ENCODE peak calls at places on chromosomes 1 and 21, in eight cellular contexts. J is mucosa of descending colon, R is heart left ventricle, C is PC-9, W is colonic mucosa, S is pancreas, Y is esophagus muscularis mucosa, B is breast epithelium. M is an unnamed sample. For H3K9me3, the result is how much of the 10 kb centered on the place peaks cover.

GRCh38 chr1:54088385-54088784 is 35.0 kb downstream of the TCEANC2 start:
- DNase-seq in J (no peak), R (no peak), C (no peak), W (no peak), S (no peak), Y (no peak), B (no peak), M (no peak)

GRCh38 chr21:41478319-41479177 is 29.4 kb downstream of the TMPRSS2 start:
- DNase-seq in J (no peak), R (no peak), C (peak), W (peak), S (no peak), Y (no peak), B (peak), M (no peak)

GRCh38 chr1:22570140-22570909 is 7.0 kb downstream of the EPHA8 start:
- DNase-seq in J (no peak), R (no peak), C (no peak), W (no peak), S (no peak), Y (no peak), B (no peak), M (no peak)

GRCh38 chr21:18049461-18049860 is 195.2 kb upstream of the CHODL start:
- DNase-seq in J (no peak), R (no peak), C (no peak), W (no peak), S (no peak), Y (no peak), B (no peak), M (no peak)

GRCh38 chr1:55214903-55215193 is 316 bp downstream of the USP24 start:
- DNase-seq in J (peak), R (peak), C (peak), W (peak), S (no peak), Y (no peak), B (no peak), M (peak)

GRCh38 chr21:36282568-36283230 is 37.3 kb upstream of the MORC3 start:
- DNase-seq in J (no peak), R (no peak), C (no peak), W (no peak), S (no peak), Y (no peak), B (no peak), M (no peak)

GRCh38 chr1:11384170-11384554 is 94.8 kb upstream of the DISP3 start:
- DNase-seq in J (no peak), R (no peak), C (no peak), W (no peak), S (no peak), Y (no peak), B (no peak), M (no peak)

GRCh38 chr1:171916315-171916771 is 75.0 kb downstream of the DNM3 start:
- DNase-seq in J (no peak), R (no peak), C (no peak), W (no peak), S (no peak), Y (no peak), B (no peak), M (no peak)

GRCh38 chr1:36524359-36525062 is 41.8 kb upstream of the CSF3R start:
- DNase-seq in J (no peak), R (no peak), C (no peak), W (no peak), S (no peak), Y (no peak), B (no peak), M (peak)

GRCh38 chr1:113142791-113143190 is 69.8 kb downstream of the LRIG2 start:
- DNase-seq in J (no peak), R (no peak), C (no peak), W (no peak), S (no peak), Y (no peak), B (no peak), M (no peak)

GRCh38 chr1:17135530-17135929 is 16.3 kb upstream of the PADI2 start:
- DNase-seq in J (no peak), R (no peak), C (no peak), W (no peak), S (no peak), Y (no peak), B (no peak), M (no peak)

GRCh38 chr1:201226178-201226514 is 35.5 kb downstream of the IGFN1 start:
- DNase-seq in J (no peak), R (no peak), C (no peak), W (no peak), S (peak), Y (no peak), B (no peak), M (no peak)

GRCh38 chr1:202802998-202803932 is 5.0 kb downstream of the KDM5B start:
- DNase-seq in J (no peak), R (no peak), C (peak), W (no peak), S (no peak), Y (no peak), B (no peak), M (no peak)

GRCh38 chr21:15063821-15064575 is 802 bp downstream of the NRIP1 start:
- DNase-seq in J (peak), R (peak), C (peak), W (peak), S (peak), Y (no peak), B (peak), M (peak)

GRCh38 chr1:217857061-217857460 is 225.9 kb downstream of the SPATA17 start:
- DNase-seq in J (no peak), R (no peak), C (no peak), W (no peak), S (no peak), Y (no peak), B (no peak), M (no peak)

GRCh38 chr1:12177156-12177998 is 10.6 kb downstream of the TNFRSF1B start:
- DNase-seq in J (no peak), R (no peak), C (no peak), W (no peak), S (no peak), Y (no peak), B (no peak), M (no peak)

GRCh38 chr1:59272507-59272906 is 24.4 kb upstream of the FGGY start:
- DNase-seq in J (no peak), R (no peak), C (no peak), W (no peak), S (no peak), Y (no peak), B (no peak), M (no peak)

GRCh38 chr1:32286763-32287162 is 5.1 kb upstream of the HDAC1 start:
- DNase-seq in J (no peak), R (no peak), C (no peak), W (no peak), S (no peak), Y (no peak), B (no peak), M (no peak)

GRCh38 chr21:42835611-42836401 is 43.5 kb downstream of the WDR4 start:
- DNase-seq in J (no peak), R (no peak), C (no peak), W (peak), S (peak), Y (peak), B (no peak), M (peak)

GRCh38 chr1:20178634-20179368 is 7.1 kb upstream of the UBXN10 start:
- DNase-seq in J (no peak), R (no peak), C (no peak), W (no peak), S (no peak), Y (no peak), B (no peak), M (no peak)

DNA sequence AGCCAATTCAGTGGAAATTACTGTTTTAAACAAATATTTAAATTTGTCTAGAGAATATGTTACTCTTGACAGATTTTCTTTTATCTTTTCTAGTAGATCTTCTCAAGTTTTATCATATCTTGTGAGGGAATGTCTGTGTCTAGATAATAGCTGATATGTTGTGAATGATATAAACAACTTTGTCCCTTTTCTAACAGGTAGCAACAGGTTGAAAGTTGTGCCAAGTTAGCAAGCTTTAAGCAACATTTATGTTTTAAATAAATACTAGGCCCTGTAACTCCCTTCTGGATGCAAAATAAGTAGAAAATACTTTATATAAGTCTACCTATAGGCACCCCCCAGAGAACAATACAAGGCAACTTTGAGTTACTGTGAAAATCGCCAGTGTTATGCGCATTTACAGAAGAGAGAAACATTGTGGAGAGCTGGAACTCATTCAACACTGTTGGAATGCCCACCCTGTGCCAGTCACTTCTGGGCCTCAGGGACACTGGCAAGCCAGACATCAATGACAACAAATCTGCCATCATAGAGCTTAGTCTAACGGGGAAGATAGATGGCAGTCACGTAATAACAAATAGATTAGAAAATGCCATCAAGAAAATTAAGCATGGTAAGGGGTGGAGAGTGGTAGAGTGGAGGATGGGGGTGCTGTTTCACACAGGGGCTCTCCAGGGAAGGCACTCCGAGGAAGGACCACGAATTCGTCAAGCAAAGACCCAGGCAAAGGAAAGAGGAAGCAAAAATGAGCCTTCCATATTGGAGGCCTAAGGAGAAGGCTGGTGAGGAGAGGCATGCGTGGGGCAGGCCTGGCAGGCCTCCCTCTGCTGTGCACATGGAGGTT is 4.4 kb downstream of the MAP3K21 start:
- DNase-seq in J (no peak), R (no peak), C (no peak), W (no peak), S (no peak), Y (no peak), B (no peak), M (no peak)
- H3K9me3 ChIP-seq in J (under half), R (under half), C (under half), W (under half), S (under half), Y (under half), B (under half), M (under half)

GRCh38 chr21:37450385-37451044 is 83.9 kb downstream of the DYRK1A start:
- DNase-seq in J (no peak), R (no peak), C (peak), W (no peak), S (no peak), Y (no peak), B (no peak), M (no peak)

GRCh38 chr21:37451446-37451845 is 84.9 kb downstream of the DYRK1A start:
- DNase-seq in J (no peak), R (no peak), C (no peak), W (no peak), S (no peak), Y (no peak), B (no peak), M (no peak)

GRCh38 chr21:37453350-37453749 is 86.8 kb downstream of the DYRK1A start:
- DNase-seq in J (no peak), R (no peak), C (no peak), W (no peak), S (no peak), Y (no peak), B (no peak), M (no peak)

GRCh38 chr21:37454869-37455503 is 88.4 kb downstream of the DYRK1A start:
- DNase-seq in J (no peak), R (no peak), C (peak), W (no peak), S (no peak), Y (no peak), B (no peak), M (no peak)

GRCh38 chr21:37452222-37452621 is 85.6 kb downstream of the DYRK1A start:
- DNase-seq in J (no peak), R (peak), C (no peak), W (no peak), S (no peak), Y (no peak), B (no peak), M (no peak)
- H3K4me3 ChIP-seq in J (no peak), R (no peak), C (no peak), W (no peak), S (no peak), Y (no peak), B (no peak), M (no peak)

GRCh38 chr1:247147781-247148180 is 24.0 kb downstream of the ZNF124 start:
- DNase-seq in J (no peak), R (no peak), C (no peak), W (no peak), S (no peak), Y (no peak), B (no peak), M (no peak)
- H3K9me3 ChIP-seq in J (half or more), R (half or more), C (under half), W (under half), S (under half), Y (half or more), B (half or more), M (half or more)

GRCh38 chr1:238177351-238177750 is 286.6 kb upstream of the ZP4 start:
- DNase-seq in J (no peak), R (no peak), C (no peak), W (no peak), S (no peak), Y (no peak), B (peak), M (no peak)

GRCh38 chr1:238177960-238178359 is 287.2 kb upstream of the ZP4 start:
- DNase-seq in J (no peak), R (no peak), C (no peak), W (no peak), S (no peak), Y (no peak), B (no peak), M (no peak)

DNA sequence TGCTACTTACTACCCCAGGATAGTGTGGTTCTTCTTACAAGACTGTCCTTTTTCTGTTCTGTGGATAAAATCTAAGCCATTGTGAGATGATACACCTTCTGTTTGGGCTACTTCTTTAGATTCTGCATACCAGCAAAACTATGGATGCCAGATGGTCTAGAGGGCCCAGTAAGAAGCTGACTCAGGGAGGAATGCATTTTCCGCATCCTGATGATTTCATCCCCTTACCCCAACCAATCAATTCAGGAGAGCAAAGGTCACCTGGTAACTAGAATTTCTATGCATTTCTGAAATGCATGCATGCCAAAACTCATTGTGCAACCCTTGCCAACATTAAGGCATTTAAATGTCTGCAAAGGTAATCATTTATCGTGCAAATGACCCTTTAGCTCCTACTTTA is 285.7 kb upstream of the ZP4 start:
- DNase-seq in J (no peak), R (no peak), C (no peak), W (no peak), S (no peak), Y (no peak), B (no peak), M (no peak)
- H3K4me3 ChIP-seq in J (no peak), R (no peak), C (no peak), W (no peak), S (no peak), Y (no peak), B (no peak), M (no peak)

GRCh38 chr1:5428391-5428790 is 563.8 kb downstream of the NPHP4 start:
- DNase-seq in J (no peak), R (no peak), C (peak), W (no peak), S (peak), Y (no peak), B (no peak), M (no peak)

GRCh38 chr1:5424802-5425201 is 567.4 kb downstream of the NPHP4 start:
- DNase-seq in J (no peak), R (no peak), C (peak), W (no peak), S (no peak), Y (no peak), B (no peak), M (no peak)

GRCh38 chr1:5430136-5430535 is 562.1 kb downstream of the NPHP4 start:
- DNase-seq in J (no peak), R (no peak), C (no peak), W (no peak), S (no peak), Y (no peak), B (no peak), M (no peak)

GRCh38 chr1:5425304-5425703 is 566.9 kb downstream of the NPHP4 start:
- DNase-seq in J (no peak), R (no peak), C (no peak), W (no peak), S (no peak), Y (no peak), B (no peak), M (no peak)

GRCh38 chr1:5427026-5427613 is 565.1 kb downstream of the NPHP4 start:
- DNase-seq in J (no peak), R (no peak), C (no peak), W (no peak), S (no peak), Y (no peak), B (no peak), M (no peak)
- H3K9me3 ChIP-seq in J (under half), R (under half), C (under half), W (under half), S (under half), Y (under half), B (under half), M (under half)

GRCh38 chr1:67893126-67893495 is 59.8 kb upstream of the GNG12 start:
- DNase-seq in J (no peak), R (no peak), C (no peak), W (no peak), S (no peak), Y (no peak), B (no peak), M (no peak)

GRCh38 chr1:67892451-67893125 is 59.3 kb upstream of the GNG12 start:
- DNase-seq in J (no peak), R (no peak), C (no peak), W (no peak), S (no peak), Y (no peak), B (no peak), M (no peak)

GRCh38 chr1:67896826-67897225 is 63.6 kb upstream of the GNG12 start:
- DNase-seq in J (peak), R (no peak), C (no peak), W (peak), S (peak), Y (no peak), B (no peak), M (no peak)

GRCh38 chr1:67897270-67897949 is 64.1 kb upstream of the GNG12 start:
- DNase-seq in J (no peak), R (no peak), C (no peak), W (peak), S (no peak), Y (no peak), B (no peak), M (no peak)

GRCh38 chr1:67894981-67895735 is 61.9 kb upstream of the GNG12 start:
- DNase-seq in J (no peak), R (no peak), C (no peak), W (no peak), S (no peak), Y (no peak), B (no peak), M (no peak)
- H3K4me3 ChIP-seq in J (no peak), R (no peak), C (no peak), W (no peak), S (no peak), Y (no peak), B (no peak), M (no peak)

GRCh38 chr21:7952648-7953047 is 2568.7 kb upstream of the TPTE start:
- DNase-seq in J (no peak), R (no peak), C (no peak), W (no peak), S (no peak), Y (no peak), B (no peak), M (no peak)

GRCh38 chr21:7953058-7953457 is 2568.3 kb upstream of the TPTE start:
- DNase-seq in J (no peak), R (no peak), C (no peak), W (no peak), S (no peak), Y (no peak), B (no peak), M (no peak)

GRCh38 chr21:7951854-7952519 is 2569.4 kb upstream of the TPTE start:
- DNase-seq in J (no peak), R (no peak), C (no peak), W (no peak), S (no peak), Y (no peak), B (no peak), M (no peak)

DNA sequence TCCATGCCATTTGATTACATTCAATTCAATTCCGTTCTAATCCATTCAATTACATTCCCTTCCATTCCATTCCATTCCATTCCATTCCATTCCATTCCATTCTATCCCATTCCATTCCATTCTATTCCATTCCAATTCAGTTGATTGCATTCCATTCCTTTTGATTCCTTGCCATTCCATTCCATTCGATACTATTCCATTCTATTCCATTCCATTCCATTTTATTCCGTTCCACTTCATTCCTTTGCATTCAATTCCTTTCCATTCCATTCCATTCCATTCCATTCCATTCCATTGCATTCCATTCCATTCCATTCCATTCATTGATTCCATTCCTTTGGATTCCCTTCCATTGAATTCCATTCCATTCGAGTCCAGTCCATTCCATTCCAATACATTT is 2574.0 kb upstream of the TPTE start:
- DNase-seq in J (no peak), R (no peak), C (no peak), W (no peak), S (no peak), Y (no peak), B (no peak), M (no peak)
- H3K9me3 ChIP-seq in J (half or more), R (under half), C (half or more), W (under half), S (under half), Y (half or more), B (half or more), M (half or more)

DNA sequence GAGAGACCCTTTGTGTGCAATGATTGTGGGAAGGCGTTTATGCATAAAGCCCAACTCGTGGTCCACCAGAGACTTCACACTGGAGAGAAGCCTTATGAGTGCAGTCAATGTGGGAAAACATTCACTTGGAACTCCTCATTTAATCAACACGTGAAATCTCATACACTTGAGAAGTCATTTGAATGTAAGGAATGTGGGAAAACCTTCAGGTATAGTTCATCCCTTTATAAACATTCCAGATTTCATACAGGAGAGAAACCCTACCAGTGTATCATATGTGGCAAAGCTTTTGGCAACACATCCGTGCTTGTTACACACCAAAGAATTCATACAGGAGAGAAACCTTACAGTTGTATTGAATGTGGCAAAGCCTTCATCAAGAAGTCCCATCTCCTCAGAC is 15.5 kb downstream of the ZNF684 start:
- DNase-seq in J (no peak), R (no peak), C (no peak), W (no peak), S (no peak), Y (no peak), B (no peak), M (no peak)
- H3K4me3 ChIP-seq in J (no peak), R (no peak), C (no peak), W (no peak), S (no peak), Y (no peak), B (no peak), M (no peak)

GRCh38 chr1:143497374-143497747 is 474.4 kb downstream of the FAM72C start:
- DNase-seq in J (no peak), R (peak), C (no peak), W (no peak), S (no peak), Y (no peak), B (no peak), M (peak)
- H3K9me3 ChIP-seq in J (under half), R (under half), C (under half), W (under half), S (under half), Y (under half), B (under half), M (under half)

M was measured in stomach.